ENCODE peak calls at places on chromosome 3, in six cellular contexts. One of them, this sample, is unnamed.

GRCh38 chr3:25495304-25495703 is 67.2 kb downstream of the RARB start:
- DNase-seq in A549: no peak
- DNase-seq in endothelial cell of umbilical vein: no peak
- DNase-seq in HepG2: no peak
- DNase-seq in K562: no peak
- DNase-seq in GM12878: no peak
- DNase-seq in this sample: no peak

GRCh38 chr3:47009225-47010049 is 30.0 kb downstream of the NBEAL2 start:
- DNase-seq in A549: no peak
- DNase-seq in endothelial cell of umbilical vein: peak
- DNase-seq in HepG2: no peak
- DNase-seq in K562: no peak
- DNase-seq in GM12878: peak
- DNase-seq in this sample: no peak

GRCh38 chr3:140829796-140830195 is 111.8 kb upstream of the SLC25A36 start:
- DNase-seq in A549: no peak
- DNase-seq in endothelial cell of umbilical vein: no peak
- DNase-seq in HepG2: no peak
- DNase-seq in K562: no peak
- DNase-seq in GM12878: no peak
- DNase-seq in this sample: no peak

GRCh38 chr3:169812124-169812843 is 386 bp upstream of the LRRIQ4 start:
- DNase-seq in A549: no peak
- DNase-seq in endothelial cell of umbilical vein: peak
- DNase-seq in HepG2: no peak
- DNase-seq in K562: no peak
- DNase-seq in GM12878: peak
- DNase-seq in this sample: peak

GRCh38 chr3:30311781-30312180 is 294.6 kb upstream of the TGFBR2 start:
- DNase-seq in A549: no peak
- DNase-seq in endothelial cell of umbilical vein: no peak
- DNase-seq in HepG2: no peak
- DNase-seq in K562: no peak
- DNase-seq in GM12878: no peak
- DNase-seq in this sample: no peak

GRCh38 chr3:178181784-178182183 is 354.5 kb upstream of the KCNMB2 start:
- DNase-seq in A549: no peak
- DNase-seq in endothelial cell of umbilical vein: no peak
- DNase-seq in HepG2: no peak
- DNase-seq in K562: no peak
- DNase-seq in GM12878: no peak
- DNase-seq in this sample: no peak

GRCh38 chr3:155332668-155333160 is 39.2 kb upstream of the STRIT1 start:
- DNase-seq in A549: no peak
- DNase-seq in endothelial cell of umbilical vein: no peak
- DNase-seq in HepG2: no peak
- DNase-seq in K562: no peak
- DNase-seq in GM12878: no peak
- DNase-seq in this sample: no peak

GRCh38 chr3:152365766-152366593 is 97.3 kb downstream of the MBNL1 start:
- DNase-seq in A549: no peak
- DNase-seq in endothelial cell of umbilical vein: peak
- DNase-seq in HepG2: no peak
- DNase-seq in K562: no peak
- DNase-seq in GM12878: no peak
- DNase-seq in this sample: no peak

GRCh38 chr3:14592390-14592789 is 52.2 kb upstream of the GRIP2 start:
- DNase-seq in A549: no peak
- DNase-seq in endothelial cell of umbilical vein: no peak
- DNase-seq in HepG2: no peak
- DNase-seq in K562: no peak
- DNase-seq in GM12878: no peak
- DNase-seq in this sample: no peak

GRCh38 chr3:30934208-30934550 is 39.7 kb upstream of the GADL1 start:
- DNase-seq in A549: peak
- DNase-seq in endothelial cell of umbilical vein: peak
- DNase-seq in HepG2: peak
- DNase-seq in K562: no peak
- DNase-seq in GM12878: no peak
- DNase-seq in this sample: peak

GRCh38 chr3:123449986-123450474 is 1.1 kb upstream of the ADCY5 start:
- DNase-seq in A549: no peak
- DNase-seq in endothelial cell of umbilical vein: no peak
- DNase-seq in HepG2: no peak
- DNase-seq in K562: no peak
- DNase-seq in GM12878: no peak
- DNase-seq in this sample: no peak

DNA sequence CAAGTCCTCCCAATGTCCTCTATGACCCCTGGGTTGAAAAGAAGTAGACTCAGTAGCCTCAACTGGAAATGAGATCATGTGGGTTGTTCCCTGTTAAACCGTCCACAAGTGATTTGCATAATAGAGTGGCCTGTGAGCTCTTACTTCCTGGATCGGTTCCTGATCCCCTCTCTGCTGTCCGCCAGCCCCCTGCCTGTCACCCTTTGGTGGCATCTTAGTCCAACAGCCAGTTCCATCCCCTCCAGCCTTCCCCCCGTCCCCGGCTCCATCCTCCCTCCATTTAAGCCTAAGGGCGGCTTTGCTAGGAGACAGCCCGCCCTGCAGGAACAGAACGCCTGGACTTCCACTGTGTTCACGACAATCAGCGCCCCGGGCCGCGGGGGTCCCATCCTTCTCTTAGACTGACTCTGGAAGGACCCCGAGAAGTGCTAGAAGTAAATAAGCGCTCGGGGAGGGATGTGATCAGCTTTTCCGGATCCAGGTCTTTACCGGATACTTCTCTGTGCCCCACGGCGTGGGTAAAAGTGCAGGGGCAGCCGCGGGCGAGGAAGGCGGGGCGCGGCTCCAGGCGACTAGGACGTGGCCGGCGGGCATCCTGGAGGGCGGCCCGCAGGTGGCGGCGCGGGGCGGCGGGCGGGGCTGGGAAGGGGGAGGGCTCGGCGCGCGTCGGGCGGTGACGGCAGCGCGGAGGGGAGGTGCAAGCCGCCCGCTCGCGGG is 51.2 kb upstream of the ULK4 start:
- DNase-seq in A549: peak
- DNase-seq in endothelial cell of umbilical vein: peak
- DNase-seq in HepG2: peak
- DNase-seq in K562: no peak
- DNase-seq in GM12878: peak
- DNase-seq in this sample: peak
- TF ChIP-seq MYC in A549: no peak
- TF ChIP-seq MYC in endothelial cell of umbilical vein: no peak
- TF ChIP-seq MYC in HepG2: no peak
- TF ChIP-seq MYC in K562: no peak
- TF ChIP-seq MYC in GM12878: no peak
- TF ChIP-seq MYC in this sample: peak

GRCh38 chr3:116426036-116426435 is 19.3 kb downstream of the LSAMP start:
- DNase-seq in A549: no peak
- DNase-seq in endothelial cell of umbilical vein: no peak
- DNase-seq in HepG2: no peak
- DNase-seq in K562: no peak
- DNase-seq in GM12878: no peak
- DNase-seq in this sample: no peak

GRCh38 chr3:116425126-116425525 is 20.2 kb downstream of the LSAMP start:
- DNase-seq in A549: no peak
- DNase-seq in endothelial cell of umbilical vein: no peak
- DNase-seq in HepG2: peak
- DNase-seq in K562: no peak
- DNase-seq in GM12878: no peak
- DNase-seq in this sample: no peak

GRCh38 chr3:116423365-116423764 is 21.9 kb downstream of the LSAMP start:
- DNase-seq in A549: no peak
- DNase-seq in endothelial cell of umbilical vein: no peak
- DNase-seq in HepG2: no peak
- DNase-seq in K562: no peak
- DNase-seq in GM12878: no peak
- DNase-seq in this sample: no peak

DNA sequence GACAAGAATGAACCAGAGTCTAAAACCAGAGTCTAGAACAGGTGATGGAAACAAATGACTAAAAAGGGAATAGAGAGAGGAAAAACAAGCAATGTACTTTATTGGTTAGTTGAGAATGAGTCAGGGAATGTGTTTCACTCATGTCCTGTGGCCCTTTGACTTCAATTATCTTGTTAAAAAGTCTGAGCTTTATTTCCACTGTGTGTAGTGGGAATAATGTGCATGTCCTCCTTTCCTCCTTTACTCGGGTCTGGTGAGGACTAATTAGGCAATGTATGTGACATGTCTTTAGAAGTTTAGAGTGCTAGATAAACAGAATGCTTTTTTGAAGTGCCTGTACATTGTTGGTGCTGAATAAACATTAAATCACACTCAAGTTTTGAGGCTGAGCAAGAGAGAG is 21.3 kb downstream of the LSAMP start:
- DNase-seq in A549: no peak
- DNase-seq in endothelial cell of umbilical vein: no peak
- DNase-seq in HepG2: no peak
- DNase-seq in K562: no peak
- DNase-seq in GM12878: no peak
- DNase-seq in this sample: no peak
- TF ChIP-seq MAX in A549: no peak
- TF ChIP-seq MAX in endothelial cell of umbilical vein: no peak
- TF ChIP-seq MAX in HepG2: no peak
- TF ChIP-seq MAX in K562: no peak
- TF ChIP-seq MAX in GM12878: no peak
- TF ChIP-seq MAX in this sample: no peak

DNA sequence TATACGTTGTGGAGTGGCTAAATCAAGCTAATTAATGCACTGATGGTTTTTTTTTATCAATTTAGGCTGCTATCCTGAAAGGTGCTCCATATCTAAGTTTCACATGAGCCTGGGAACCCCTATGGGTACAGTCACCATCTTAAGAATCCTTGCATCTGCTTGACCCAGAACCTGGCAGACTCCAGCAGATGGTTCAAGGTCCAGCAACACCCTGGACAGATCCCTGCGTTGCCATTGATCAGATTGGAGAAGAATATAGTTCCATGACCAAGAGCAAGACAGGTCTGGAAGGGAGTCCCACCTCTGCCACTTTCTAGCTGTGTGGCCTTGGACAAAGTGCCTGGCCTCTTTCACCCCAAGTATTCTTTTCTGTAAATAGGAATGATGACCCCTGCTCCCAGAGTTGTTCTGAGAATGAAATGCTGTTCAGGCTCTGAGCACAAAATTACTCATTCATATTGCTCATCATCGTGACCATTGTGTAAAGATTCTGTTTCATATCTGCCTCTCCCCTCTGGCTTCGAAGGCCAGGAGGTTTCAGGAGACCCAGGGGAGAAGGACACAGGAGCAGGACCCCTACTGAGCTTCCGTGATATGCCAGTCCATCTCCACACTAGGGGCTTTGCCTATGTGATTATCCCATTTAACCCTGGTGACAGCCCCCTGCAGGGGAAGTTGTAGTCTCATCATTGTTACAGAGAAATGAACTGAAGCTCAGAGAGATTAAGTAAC is 30.0 kb upstream of the TSEN2 start:
- DNase-seq in A549: no peak
- DNase-seq in endothelial cell of umbilical vein: no peak
- DNase-seq in HepG2: no peak
- DNase-seq in K562: no peak
- DNase-seq in GM12878: no peak
- DNase-seq in this sample: no peak
- TF ChIP-seq CTCF in A549: no peak
- TF ChIP-seq CTCF in endothelial cell of umbilical vein: no peak
- TF ChIP-seq CTCF in HepG2: no peak
- TF ChIP-seq CTCF in K562: no peak
- TF ChIP-seq CTCF in GM12878: no peak
- TF ChIP-seq CTCF in this sample: no peak

GRCh38 chr3:151034303-151034702 is 51.2 kb upstream of the MED12L start:
- DNase-seq in A549: no peak
- DNase-seq in endothelial cell of umbilical vein: no peak
- DNase-seq in HepG2: no peak
- DNase-seq in K562: no peak
- DNase-seq in GM12878: no peak
- DNase-seq in this sample: no peak

GRCh38 chr3:151035072-151035471 is 50.4 kb upstream of the MED12L start:
- DNase-seq in A549: no peak
- DNase-seq in endothelial cell of umbilical vein: no peak
- DNase-seq in HepG2: no peak
- DNase-seq in K562: no peak
- DNase-seq in GM12878: no peak
- DNase-seq in this sample: no peak

DNA sequence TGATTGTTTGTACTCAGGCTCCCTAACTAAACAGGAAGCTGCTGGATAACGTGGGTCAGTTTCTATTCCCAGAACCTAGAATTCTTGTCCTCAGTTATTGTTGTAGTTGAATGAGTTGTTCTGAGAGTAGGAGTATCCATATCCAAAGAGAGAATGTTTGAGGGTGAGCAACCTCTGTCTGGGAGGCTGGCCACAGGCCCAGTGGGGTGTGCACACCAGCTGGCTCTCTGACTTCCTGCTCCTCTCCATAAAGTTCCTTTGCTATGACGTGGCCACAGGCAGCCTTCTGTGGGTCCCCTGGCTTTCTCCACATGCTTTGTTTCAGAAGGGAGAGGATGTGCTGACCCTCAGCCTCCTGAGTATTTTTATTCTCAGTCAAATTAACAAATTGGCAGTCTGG is 47.7 kb upstream of the MED12L start:
- DNase-seq in A549: peak
- DNase-seq in endothelial cell of umbilical vein: peak
- DNase-seq in HepG2: no peak
- DNase-seq in K562: no peak
- DNase-seq in GM12878: no peak
- DNase-seq in this sample: no peak
- TF ChIP-seq MYC in A549: no peak
- TF ChIP-seq MYC in endothelial cell of umbilical vein: no peak
- TF ChIP-seq MYC in HepG2: no peak
- TF ChIP-seq MYC in K562: no peak
- TF ChIP-seq MYC in GM12878: no peak
- TF ChIP-seq MYC in this sample: no peak

DNA sequence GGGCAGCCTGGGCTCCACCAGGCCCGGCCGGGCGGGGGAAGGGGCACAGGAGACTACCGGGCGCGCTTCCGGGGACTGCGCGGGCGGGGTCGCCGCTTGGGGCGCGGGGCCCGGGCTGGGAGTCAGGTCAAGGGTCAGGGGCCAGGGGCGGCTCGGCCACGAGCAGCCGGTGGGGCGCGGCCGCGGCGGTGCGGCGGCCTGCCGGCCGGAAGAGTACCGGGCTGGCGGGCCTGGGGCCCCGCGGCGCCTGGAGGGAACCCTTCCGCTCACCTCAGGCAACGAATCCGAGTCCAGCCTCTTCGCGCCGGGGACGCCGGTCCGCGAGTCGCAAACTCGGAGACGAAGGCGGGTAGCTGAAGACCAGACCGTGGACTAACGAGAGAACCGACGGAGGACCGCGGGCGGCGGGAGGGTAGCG is 217 bp downstream of the RHOA start:
- DNase-seq in A549: no peak
- DNase-seq in endothelial cell of umbilical vein: no peak
- DNase-seq in HepG2: peak
- DNase-seq in K562: peak
- DNase-seq in GM12878: no peak
- DNase-seq in this sample: peak
- TF ChIP-seq MAX in A549: no peak
- TF ChIP-seq MAX in endothelial cell of umbilical vein: no peak
- TF ChIP-seq MAX in HepG2: no peak
- TF ChIP-seq MAX in K562: no peak
- TF ChIP-seq MAX in GM12878: peak
- TF ChIP-seq MAX in this sample: no peak